ENCODE peak calls at places on chromosomes 11 and 22, in seven cellular contexts. One of them, this sample, is unnamed.

GRCh38 chr11:101870510-101870909 is 44.3 kb upstream of the CEP126 start:
- DNase-seq in MV-4-11: no peak
- DNase-seq in non-pigmented ciliary epithelial cell: no peak
- DNase-seq in body of pancreas: no peak
- DNase-seq in A549: peak
- DNase-seq in activated T-cell treated with anti-CD3 and anti-CD28 coated beads, Interleukin-2, amount 50 U/mL, for 72 hours: no peak
- DNase-seq in H7: no peak
- DNase-seq in this sample: no peak

GRCh38 chr11:57303990-57304579 is 20.7 kb downstream of the TNKS1BP1 start:
- DNase-seq in MV-4-11: no peak
- DNase-seq in non-pigmented ciliary epithelial cell: no peak
- DNase-seq in body of pancreas: peak
- DNase-seq in A549: no peak
- DNase-seq in activated T-cell treated with anti-CD3 and anti-CD28 coated beads, Interleukin-2, amount 50 U/mL, for 72 hours: no peak
- DNase-seq in H7: peak
- DNase-seq in this sample: peak

GRCh38 chr11:117303101-117303500 is 12.0 kb downstream of the BACE1-AS start:
- DNase-seq in MV-4-11: no peak
- DNase-seq in non-pigmented ciliary epithelial cell: no peak
- DNase-seq in body of pancreas: peak
- DNase-seq in A549: no peak
- DNase-seq in activated T-cell treated with anti-CD3 and anti-CD28 coated beads, Interleukin-2, amount 50 U/mL, for 72 hours: no peak
- DNase-seq in H7: no peak
- DNase-seq in this sample: no peak

GRCh38 chr22:37206118-37206840 is 6.0 kb downstream of the SSTR3 start:
- DNase-seq in MV-4-11: no peak
- DNase-seq in non-pigmented ciliary epithelial cell: no peak
- DNase-seq in body of pancreas: no peak
- DNase-seq in A549: no peak
- DNase-seq in activated T-cell treated with anti-CD3 and anti-CD28 coated beads, Interleukin-2, amount 50 U/mL, for 72 hours: no peak
- DNase-seq in H7: no peak
- DNase-seq in this sample: peak

GRCh38 chr11:107916671-107917241 is 11.5 kb upstream of the RAB39A start:
- DNase-seq in MV-4-11: no peak
- DNase-seq in non-pigmented ciliary epithelial cell: no peak
- DNase-seq in body of pancreas: no peak
- DNase-seq in A549: no peak
- DNase-seq in activated T-cell treated with anti-CD3 and anti-CD28 coated beads, Interleukin-2, amount 50 U/mL, for 72 hours: peak
- DNase-seq in H7: peak
- DNase-seq in this sample: no peak

GRCh38 chr11:117433717-117434116 is 106.1 kb downstream of the CEP164 start:
- DNase-seq in MV-4-11: no peak
- DNase-seq in non-pigmented ciliary epithelial cell: no peak
- DNase-seq in body of pancreas: no peak
- DNase-seq in A549: no peak
- DNase-seq in activated T-cell treated with anti-CD3 and anti-CD28 coated beads, Interleukin-2, amount 50 U/mL, for 72 hours: no peak
- DNase-seq in H7: no peak
- DNase-seq in this sample: no peak

GRCh38 chr22:23204541-23205157 is 24.3 kb downstream of the BCR start:
- DNase-seq in MV-4-11: no peak
- DNase-seq in non-pigmented ciliary epithelial cell: no peak
- DNase-seq in body of pancreas: peak
- DNase-seq in A549: no peak
- DNase-seq in activated T-cell treated with anti-CD3 and anti-CD28 coated beads, Interleukin-2, amount 50 U/mL, for 72 hours: no peak
- DNase-seq in H7: peak
- DNase-seq in this sample: no peak

GRCh38 chr11:102192349-102193066 is 82.3 kb downstream of the YAP1 start:
- DNase-seq in MV-4-11: no peak
- DNase-seq in non-pigmented ciliary epithelial cell: no peak
- DNase-seq in body of pancreas: no peak
- DNase-seq in A549: no peak
- DNase-seq in activated T-cell treated with anti-CD3 and anti-CD28 coated beads, Interleukin-2, amount 50 U/mL, for 72 hours: no peak
- DNase-seq in H7: no peak
- DNase-seq in this sample: no peak

GRCh38 chr11:75276696-75277095 is 36.1 kb downstream of the TPBGL start:
- DNase-seq in MV-4-11: no peak
- DNase-seq in non-pigmented ciliary epithelial cell: no peak
- DNase-seq in body of pancreas: no peak
- DNase-seq in A549: no peak
- DNase-seq in activated T-cell treated with anti-CD3 and anti-CD28 coated beads, Interleukin-2, amount 50 U/mL, for 72 hours: no peak
- DNase-seq in H7: no peak
- DNase-seq in this sample: peak

GRCh38 chr22:21641417-21641794 is 696 bp upstream of the SDF2L1 start:
- DNase-seq in MV-4-11: peak
- DNase-seq in non-pigmented ciliary epithelial cell: no peak
- DNase-seq in body of pancreas: peak
- DNase-seq in A549: peak
- DNase-seq in activated T-cell treated with anti-CD3 and anti-CD28 coated beads, Interleukin-2, amount 50 U/mL, for 72 hours: no peak
- DNase-seq in H7: peak
- DNase-seq in this sample: peak

GRCh38 chr11:62592216-62592815 is 993 bp upstream of the TUT1 start:
- DNase-seq in MV-4-11: no peak
- DNase-seq in non-pigmented ciliary epithelial cell: no peak
- DNase-seq in body of pancreas: no peak
- DNase-seq in A549: no peak
- DNase-seq in activated T-cell treated with anti-CD3 and anti-CD28 coated beads, Interleukin-2, amount 50 U/mL, for 72 hours: no peak
- DNase-seq in H7: no peak
- DNase-seq in this sample: peak

GRCh38 chr11:32154275-32154674 is 63.4 kb downstream of the RCN1 start:
- DNase-seq in MV-4-11: peak
- DNase-seq in non-pigmented ciliary epithelial cell: no peak
- DNase-seq in body of pancreas: no peak
- DNase-seq in A549: no peak
- DNase-seq in activated T-cell treated with anti-CD3 and anti-CD28 coated beads, Interleukin-2, amount 50 U/mL, for 72 hours: no peak
- DNase-seq in H7: no peak
- DNase-seq in this sample: no peak

GRCh38 chr22:45242778-45243191 is 2.1 kb upstream of the KIAA0930 start:
- DNase-seq in MV-4-11: peak
- DNase-seq in non-pigmented ciliary epithelial cell: no peak
- DNase-seq in body of pancreas: peak
- DNase-seq in A549: no peak
- DNase-seq in activated T-cell treated with anti-CD3 and anti-CD28 coated beads, Interleukin-2, amount 50 U/mL, for 72 hours: no peak
- DNase-seq in H7: peak
- DNase-seq in this sample: peak

GRCh38 chr11:122733301-122733686 is 77.8 kb downstream of the UBASH3B start:
- DNase-seq in MV-4-11: peak
- DNase-seq in non-pigmented ciliary epithelial cell: no peak
- DNase-seq in body of pancreas: peak
- DNase-seq in A549: no peak
- DNase-seq in activated T-cell treated with anti-CD3 and anti-CD28 coated beads, Interleukin-2, amount 50 U/mL, for 72 hours: no peak
- DNase-seq in H7: no peak
- DNase-seq in this sample: peak

GRCh38 chr11:2885676-2886081 is at the start of gene CDKN1C:
- DNase-seq in MV-4-11: peak
- DNase-seq in non-pigmented ciliary epithelial cell: no peak
- DNase-seq in body of pancreas: peak
- DNase-seq in A549: peak
- DNase-seq in activated T-cell treated with anti-CD3 and anti-CD28 coated beads, Interleukin-2, amount 50 U/mL, for 72 hours: peak
- DNase-seq in H7: peak
- DNase-seq in this sample: peak

GRCh38 chr11:125262194-125262824 is 97.8 kb downstream of the PKNOX2 start:
- DNase-seq in MV-4-11: no peak
- DNase-seq in non-pigmented ciliary epithelial cell: no peak
- DNase-seq in body of pancreas: no peak
- DNase-seq in A549: no peak
- DNase-seq in activated T-cell treated with anti-CD3 and anti-CD28 coated beads, Interleukin-2, amount 50 U/mL, for 72 hours: no peak
- DNase-seq in H7: no peak
- DNase-seq in this sample: no peak

GRCh38 chr22:22770881-22771280 is 116.7 kb upstream of the IGLL5 start:
- DNase-seq in MV-4-11: no peak
- DNase-seq in non-pigmented ciliary epithelial cell: no peak
- DNase-seq in body of pancreas: no peak
- DNase-seq in A549: no peak
- DNase-seq in activated T-cell treated with anti-CD3 and anti-CD28 coated beads, Interleukin-2, amount 50 U/mL, for 72 hours: no peak
- DNase-seq in H7: no peak
- DNase-seq in this sample: no peak

GRCh38 chr22:46453006-46453828 is 84.2 kb downstream of the CELSR1 start:
- DNase-seq in MV-4-11: no peak
- DNase-seq in non-pigmented ciliary epithelial cell: no peak
- DNase-seq in body of pancreas: peak
- DNase-seq in A549: no peak
- DNase-seq in activated T-cell treated with anti-CD3 and anti-CD28 coated beads, Interleukin-2, amount 50 U/mL, for 72 hours: no peak
- DNase-seq in H7: no peak
- DNase-seq in this sample: no peak

GRCh38 chr11:94771951-94772350 is 3.8 kb downstream of the AMOTL1 start:
- DNase-seq in MV-4-11: no peak
- DNase-seq in non-pigmented ciliary epithelial cell: no peak
- DNase-seq in body of pancreas: no peak
- DNase-seq in A549: no peak
- DNase-seq in activated T-cell treated with anti-CD3 and anti-CD28 coated beads, Interleukin-2, amount 50 U/mL, for 72 hours: no peak
- DNase-seq in H7: no peak
- DNase-seq in this sample: no peak

GRCh38 chr11:6523253-6523652 is 26.2 kb downstream of the DNHD1 start:
- DNase-seq in MV-4-11: no peak
- DNase-seq in non-pigmented ciliary epithelial cell: peak
- DNase-seq in body of pancreas: no peak
- DNase-seq in A549: no peak
- DNase-seq in activated T-cell treated with anti-CD3 and anti-CD28 coated beads, Interleukin-2, amount 50 U/mL, for 72 hours: no peak
- DNase-seq in H7: no peak
- DNase-seq in this sample: no peak

GRCh38 chr11:86672007-86672621 is at the start of gene ME3:
- DNase-seq in MV-4-11: peak
- DNase-seq in non-pigmented ciliary epithelial cell: no peak
- DNase-seq in body of pancreas: peak
- DNase-seq in A549: peak
- DNase-seq in activated T-cell treated with anti-CD3 and anti-CD28 coated beads, Interleukin-2, amount 50 U/mL, for 72 hours: peak
- DNase-seq in H7: peak
- DNase-seq in this sample: peak

GRCh38 chr11:1783725-1784529 is 20.2 kb upstream of the CTSD start:
- DNase-seq in MV-4-11: no peak
- DNase-seq in non-pigmented ciliary epithelial cell: no peak
- DNase-seq in body of pancreas: no peak
- DNase-seq in A549: no peak
- DNase-seq in activated T-cell treated with anti-CD3 and anti-CD28 coated beads, Interleukin-2, amount 50 U/mL, for 72 hours: no peak
- DNase-seq in H7: peak
- DNase-seq in this sample: peak

GRCh38 chr22:31800065-31800464 is 46.2 kb downstream of the DEPDC5 start:
- DNase-seq in MV-4-11: no peak
- DNase-seq in non-pigmented ciliary epithelial cell: peak
- DNase-seq in body of pancreas: no peak
- DNase-seq in A549: no peak
- DNase-seq in activated T-cell treated with anti-CD3 and anti-CD28 coated beads, Interleukin-2, amount 50 U/mL, for 72 hours: no peak
- DNase-seq in H7: no peak
- DNase-seq in this sample: no peak

GRCh38 chr22:30730351-30730750 is 35.7 kb downstream of the OSBP2 start:
- DNase-seq in MV-4-11: no peak
- DNase-seq in non-pigmented ciliary epithelial cell: no peak
- DNase-seq in body of pancreas: no peak
- DNase-seq in A549: no peak
- DNase-seq in activated T-cell treated with anti-CD3 and anti-CD28 coated beads, Interleukin-2, amount 50 U/mL, for 72 hours: no peak
- DNase-seq in H7: no peak
- DNase-seq in this sample: no peak

GRCh38 chr11:5719703-5720495 is 16.3 kb upstream of the OR56B1 start:
- DNase-seq in MV-4-11: peak
- DNase-seq in non-pigmented ciliary epithelial cell: no peak
- DNase-seq in body of pancreas: no peak
- DNase-seq in A549: no peak
- DNase-seq in activated T-cell treated with anti-CD3 and anti-CD28 coated beads, Interleukin-2, amount 50 U/mL, for 72 hours: no peak
- DNase-seq in H7: no peak
- DNase-seq in this sample: no peak

GRCh38 chr22:48278620-48279464 is 1516.4 kb downstream of the TBC1D22A start:
- DNase-seq in MV-4-11: no peak
- DNase-seq in non-pigmented ciliary epithelial cell: no peak
- DNase-seq in body of pancreas: no peak
- DNase-seq in A549: no peak
- DNase-seq in activated T-cell treated with anti-CD3 and anti-CD28 coated beads, Interleukin-2, amount 50 U/mL, for 72 hours: no peak
- DNase-seq in H7: peak
- DNase-seq in this sample: no peak

GRCh38 chr11:9385288-9385902 is 943 bp downstream of the IPO7 start:
- DNase-seq in MV-4-11: peak
- DNase-seq in non-pigmented ciliary epithelial cell: no peak
- DNase-seq in body of pancreas: no peak
- DNase-seq in A549: peak
- DNase-seq in activated T-cell treated with anti-CD3 and anti-CD28 coated beads, Interleukin-2, amount 50 U/mL, for 72 hours: no peak
- DNase-seq in H7: peak
- DNase-seq in this sample: peak

GRCh38 chr11:6405039-6405667 is 13.7 kb downstream of the APBB1 start:
- DNase-seq in MV-4-11: no peak
- DNase-seq in non-pigmented ciliary epithelial cell: no peak
- DNase-seq in body of pancreas: peak
- DNase-seq in A549: no peak
- DNase-seq in activated T-cell treated with anti-CD3 and anti-CD28 coated beads, Interleukin-2, amount 50 U/mL, for 72 hours: no peak
- DNase-seq in H7: peak
- DNase-seq in this sample: peak

GRCh38 chr11:27158763-27159679 is 118.4 kb downstream of the BBOX1 start:
- DNase-seq in MV-4-11: peak
- DNase-seq in non-pigmented ciliary epithelial cell: peak
- DNase-seq in body of pancreas: peak
- DNase-seq in A549: peak
- DNase-seq in activated T-cell treated with anti-CD3 and anti-CD28 coated beads, Interleukin-2, amount 50 U/mL, for 72 hours: peak
- DNase-seq in H7: peak
- DNase-seq in this sample: no peak

GRCh38 chr22:47811971-47812370 is 1049.5 kb downstream of the TBC1D22A start:
- DNase-seq in MV-4-11: no peak
- DNase-seq in non-pigmented ciliary epithelial cell: no peak
- DNase-seq in body of pancreas: no peak
- DNase-seq in A549: no peak
- DNase-seq in activated T-cell treated with anti-CD3 and anti-CD28 coated beads, Interleukin-2, amount 50 U/mL, for 72 hours: no peak
- DNase-seq in H7: no peak
- DNase-seq in this sample: no peak

GRCh38 chr11:61534901-61535839 is 26.6 kb downstream of the LRRC10B start:
- DNase-seq in MV-4-11: no peak
- DNase-seq in non-pigmented ciliary epithelial cell: no peak
- DNase-seq in body of pancreas: no peak
- DNase-seq in A549: no peak
- DNase-seq in activated T-cell treated with anti-CD3 and anti-CD28 coated beads, Interleukin-2, amount 50 U/mL, for 72 hours: no peak
- DNase-seq in H7: no peak
- DNase-seq in this sample: no peak

GRCh38 chr11:83881428-83881827 is 595.3 kb upstream of the CCDC90B start:
- DNase-seq in MV-4-11: no peak
- DNase-seq in non-pigmented ciliary epithelial cell: no peak
- DNase-seq in body of pancreas: no peak
- DNase-seq in A549: no peak
- DNase-seq in activated T-cell treated with anti-CD3 and anti-CD28 coated beads, Interleukin-2, amount 50 U/mL, for 72 hours: no peak
- DNase-seq in H7: no peak
- DNase-seq in this sample: no peak

GRCh38 chr11:74453373-74453975 is 13.9 kb downstream of the KCNE3 start:
- DNase-seq in MV-4-11: peak
- DNase-seq in non-pigmented ciliary epithelial cell: no peak
- DNase-seq in body of pancreas: peak
- DNase-seq in A549: peak
- DNase-seq in activated T-cell treated with anti-CD3 and anti-CD28 coated beads, Interleukin-2, amount 50 U/mL, for 72 hours: peak
- DNase-seq in H7: peak
- DNase-seq in this sample: peak

GRCh38 chr11:60767388-60767811 is 10.7 kb downstream of the MS4A15 start:
- DNase-seq in MV-4-11: no peak
- DNase-seq in non-pigmented ciliary epithelial cell: no peak
- DNase-seq in body of pancreas: no peak
- DNase-seq in A549: peak
- DNase-seq in activated T-cell treated with anti-CD3 and anti-CD28 coated beads, Interleukin-2, amount 50 U/mL, for 72 hours: peak
- DNase-seq in H7: peak
- DNase-seq in this sample: peak

GRCh38 chr11:108483163-108483562 is 15.0 kb downstream of the POGLUT3 start:
- DNase-seq in MV-4-11: no peak
- DNase-seq in non-pigmented ciliary epithelial cell: no peak
- DNase-seq in body of pancreas: no peak
- DNase-seq in A549: no peak
- DNase-seq in activated T-cell treated with anti-CD3 and anti-CD28 coated beads, Interleukin-2, amount 50 U/mL, for 72 hours: no peak
- DNase-seq in H7: no peak
- DNase-seq in this sample: no peak

GRCh38 chr22:19565921-19566598 is 41.9 kb upstream of the CLDN5 start:
- DNase-seq in MV-4-11: peak
- DNase-seq in non-pigmented ciliary epithelial cell: no peak
- DNase-seq in body of pancreas: no peak
- DNase-seq in A549: no peak
- DNase-seq in activated T-cell treated with anti-CD3 and anti-CD28 coated beads, Interleukin-2, amount 50 U/mL, for 72 hours: no peak
- DNase-seq in H7: no peak
- DNase-seq in this sample: no peak

GRCh38 chr22:39349506-39349966 is 255 bp upstream of the SYNGR1 start:
- DNase-seq in MV-4-11: no peak
- DNase-seq in non-pigmented ciliary epithelial cell: no peak
- DNase-seq in body of pancreas: peak
- DNase-seq in A549: peak
- DNase-seq in activated T-cell treated with anti-CD3 and anti-CD28 coated beads, Interleukin-2, amount 50 U/mL, for 72 hours: peak
- DNase-seq in H7: peak
- DNase-seq in this sample: peak

GRCh38 chr22:37207981-37208380 is 4.3 kb downstream of the SSTR3 start:
- DNase-seq in MV-4-11: no peak
- DNase-seq in non-pigmented ciliary epithelial cell: no peak
- DNase-seq in body of pancreas: no peak
- DNase-seq in A549: no peak
- DNase-seq in activated T-cell treated with anti-CD3 and anti-CD28 coated beads, Interleukin-2, amount 50 U/mL, for 72 hours: no peak
- DNase-seq in H7: no peak
- DNase-seq in this sample: no peak

This sample was measured in osteoblast.